ENCODE peak calls at places on chromosomes 16 and 17, in ten cellular contexts. E is tibial nerve; Y is MM.1S; X is H9; I is cardiac fibroblast; S is fibroblast of lung; F is OCI-LY7; N is CD8-positive, alpha-beta T cell; P is tibial artery; C is AG09319. O is an unnamed sample.
A peak's percentile ranks its signal among the peaks of the same experiment; 100 is the strongest.

GRCh38 chr17:71409137-71409536 is 711.7 kb upstream of the SOX9 start:
- DNase-seq in F (no peak), P (no peak), I (no peak), X (no peak), C (no peak), N (no peak), E (no peak), Y (no peak), S (no peak), O (no peak)

GRCh38 chr17:66422181-66422580 is 119.8 kb downstream of the PRKCA start:
- DNase-seq in F (no peak), S (peak; percentile 72), P (no peak), E (no peak), C (no peak), N (no peak), Y (no peak), I (peak; percentile 46), X (no peak), O (no peak)

GRCh38 chr17:77494664-77495435 is 354.1 kb downstream of the SEC14L1 start:
- DNase-seq in C (no peak), I (peak; percentile 74), E (peak; percentile 89), P (peak; percentile 87), F (peak; percentile 82), X (peak; percentile 89), N (peak; percentile 89), S (peak; percentile 50), Y (peak; percentile 57), O (peak; percentile 90)

GRCh38 chr17:55661963-55662834 is 60.5 kb downstream of the TMEM100 start:
- DNase-seq in E (no peak), Y (no peak), F (no peak), S (no peak), P (no peak), X (no peak), C (no peak), I (no peak), N (no peak), O (no peak)

GRCh38 chr17:10776372-10776771 is 27.5 kb downstream of the TMEM238L start:
- DNase-seq in P (no peak), C (no peak), E (no peak), I (no peak), F (no peak), Y (no peak), X (no peak), S (no peak), N (no peak), O (no peak)

GRCh38 chr16:87185983-87186382 is 131.2 kb downstream of the C16orf95 start:
- DNase-seq in I (no peak), X (no peak), C (no peak), F (no peak), S (no peak), P (no peak), E (no peak), N (no peak), Y (no peak), O (no peak)

GRCh38 chr17:80472996-80473395 is 3.4 kb downstream of the NPTX1 start:
- DNase-seq in C (no peak), P (no peak), I (no peak), F (no peak), N (no peak), E (no peak), X (no peak), Y (no peak), S (no peak), O (no peak)

GRCh38 chr17:34703533-34703932 is 124.2 kb downstream of the TMEM132E start:
- DNase-seq in Y (peak; percentile 65), P (no peak), E (peak; percentile 31), N (peak; percentile 47), S (peak; percentile 19), X (peak; percentile 76), I (peak; percentile 28), C (no peak), F (peak; percentile 46), O (no peak)

GRCh38 chr16:57244463-57244766 is 644 bp upstream of the ARL2BP start:
- DNase-seq in C (no peak), F (no peak), Y (no peak), I (no peak), P (no peak), E (no peak), X (no peak), S (no peak), N (no peak), O (no peak)

GRCh38 chr17:39643271-39643670 is 6.3 kb downstream of the STARD3 start:
- DNase-seq in C (no peak), I (peak; percentile 25), N (no peak), Y (no peak), F (no peak), P (no peak), S (peak; percentile 57), E (no peak), X (no peak), O (no peak)

GRCh38 chr17:55416470-55417052 is 5.1 kb downstream of the MMD start:
- DNase-seq in P (no peak), C (no peak), Y (no peak), X (no peak), E (no peak), N (no peak), S (peak; percentile 17), I (peak; percentile 79), F (no peak), O (no peak)

GRCh38 chr17:22512997-22513538 is 820.7 kb downstream of the KCNJ18 start:
- DNase-seq in X (no peak), C (no peak), Y (no peak), N (no peak), S (no peak), F (no peak), I (no peak), P (no peak), E (no peak), O (no peak)
- TF ChIP-seq CTCF in X (no peak), C (no peak), Y (no peak), N (no peak), S (no peak), F (peak; percentile 37), I (no peak), P (no peak), E (no peak), O (no peak)

GRCh38 chr17:48163809-48164208 is 56.2 kb downstream of the SNX11 start:
- DNase-seq in C (no peak), F (no peak), Y (no peak), N (no peak), E (no peak), X (no peak), S (no peak), I (no peak), P (no peak), O (no peak)
- TF ChIP-seq CTCF in C (no peak), F (peak; percentile 32), Y (peak; percentile 24), N (no peak), E (no peak), X (no peak), S (no peak), I (peak; percentile 9), P (no peak), O (no peak)

GRCh38 chr17:47285003-47285402 is 31.4 kb downstream of the ITGB3 start:
- DNase-seq in Y (no peak), E (no peak), I (no peak), X (no peak), C (no peak), N (no peak), P (no peak), F (no peak), S (no peak), O (no peak)

GRCh38 chr17:47286198-47286914 is 32.7 kb downstream of the ITGB3 start:
- DNase-seq in N (no peak), X (no peak), C (no peak), I (peak; percentile 79), P (no peak), E (no peak), F (peak; percentile 18), Y (no peak), S (no peak), O (no peak)

GRCh38 chr17:47288531-47289116 is 35.0 kb downstream of the ITGB3 start:
- DNase-seq in C (no peak), P (no peak), X (no peak), Y (no peak), E (no peak), I (peak; percentile 71), F (no peak), N (no peak), S (peak; percentile 69), O (no peak)

GRCh38 chr17:47287639-47288038 is 34.0 kb downstream of the ITGB3 start:
- DNase-seq in E (no peak), Y (no peak), C (no peak), I (no peak), P (no peak), X (no peak), S (no peak), N (no peak), F (no peak), O (no peak)

DNA sequence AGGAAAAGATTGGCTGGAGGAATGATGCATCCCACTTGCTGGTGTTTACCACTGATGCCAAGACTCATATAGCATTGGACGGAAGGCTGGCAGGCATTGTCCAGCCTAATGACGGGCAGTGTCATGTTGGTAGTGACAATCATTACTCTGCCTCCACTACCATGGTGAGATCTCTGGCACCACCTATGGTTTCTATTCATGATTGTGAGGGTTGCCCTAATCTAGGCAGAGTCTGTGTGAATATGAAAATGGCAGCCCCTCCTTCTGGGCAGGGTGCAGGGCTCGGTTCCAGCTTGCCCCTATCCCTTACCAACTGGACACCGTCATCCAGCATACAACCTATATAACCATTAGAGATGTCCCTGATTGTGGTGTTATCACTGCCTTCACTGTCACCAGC is 33.4 kb downstream of the ITGB3 start:
- DNase-seq in E (no peak), C (no peak), Y (no peak), P (no peak), F (no peak), X (no peak), S (no peak), N (no peak), I (no peak), O (no peak)
- TF ChIP-seq CTCF in E (no peak), C (no peak), Y (no peak), P (no peak), F (peak; percentile 28), X (no peak), S (no peak), N (no peak), I (no peak), O (no peak)

GRCh38 chr17:57048096-57048495 is 37.0 kb upstream of the AKAP1 start:
- DNase-seq in F (no peak), X (no peak), S (no peak), P (no peak), N (no peak), C (no peak), E (no peak), I (no peak), Y (no peak), O (no peak)

GRCh38 chr17:57051886-57052342 is 33.1 kb upstream of the AKAP1 start:
- DNase-seq in E (no peak), N (no peak), C (no peak), I (no peak), X (no peak), Y (no peak), S (no peak), P (no peak), F (no peak), O (no peak)

GRCh38 chr17:57045868-57046671 is 39.0 kb upstream of the AKAP1 start:
- DNase-seq in E (no peak), P (no peak), I (no peak), N (peak; percentile 50), S (no peak), X (peak; percentile 68), C (no peak), Y (no peak), F (no peak), O (no peak)

GRCh38 chr17:57044976-57045867 is 39.8 kb upstream of the AKAP1 start:
- DNase-seq in F (no peak), X (no peak), N (no peak), E (no peak), Y (no peak), P (no peak), I (no peak), S (no peak), C (no peak), O (no peak)

GRCh38 chr17:57050303-57050702 is 34.7 kb upstream of the AKAP1 start:
- DNase-seq in N (no peak), X (no peak), F (no peak), Y (no peak), S (no peak), C (no peak), E (no peak), I (no peak), P (no peak), O (no peak)
- TF ChIP-seq CTCF in N (no peak), X (peak; percentile 39), F (no peak), Y (no peak), S (no peak), C (no peak), E (no peak), I (no peak), P (no peak), O (no peak)